ENCODE peak calls at places on chromosomes 12 and 14, in four cellular contexts. W, J, P and X are unnamed samples.

GRCh38 chr14:71403673-71404072 is 496.4 kb downstream of the PCNX1 start:
- DNase-seq in W (peak; percentile 2), J (no peak), P (peak; percentile 19), X (no peak)

GRCh38 chr12:107779077-107779840 is 4.8 kb downstream of the ASCL4 start:
- DNase-seq in W (no peak), J (no peak), P (no peak), X (no peak)

GRCh38 chr12:26453246-26453645 is 257.9 kb downstream of the SSPN start:
- DNase-seq in W (no peak), J (no peak), P (no peak), X (no peak)

GRCh38 chr12:115411121-115411520 is 727.1 kb upstream of the TBX3 start:
- DNase-seq in W (no peak), J (no peak), P (no peak), X (no peak)

GRCh38 chr12:96047621-96048211 is 12.3 kb upstream of the LTA4H start:
- DNase-seq in W (peak; percentile 93), J (peak; percentile 69), P (no peak), X (no peak)

GRCh38 chr14:21133896-21134295 is 22.0 kb downstream of the OR5AU1 start:
- DNase-seq in W (no peak), J (no peak), P (no peak), X (no peak)

GRCh38 chr12:69278814-69279782 is 39.7 kb downstream of the CPSF6 start:
- DNase-seq in W (no peak), J (no peak), P (no peak), X (no peak)

GRCh38 chr14:93132472-93133065 is 16.8 kb upstream of the ITPK1 start:
- DNase-seq in W (no peak), J (no peak), P (peak; percentile 54), X (no peak)

GRCh38 chr12:49369723-49370145 is 2.5 kb downstream of the SPATS2 start:
- DNase-seq in W (no peak), J (no peak), P (no peak), X (no peak)

GRCh38 chr12:27870939-27871338 is 90.9 kb upstream of the MANSC4 start:
- DNase-seq in W (no peak), J (no peak), P (peak; percentile 70), X (no peak)

GRCh38 chr12:64760808-64761573 is 1.8 kb upstream of the GNS start:
- DNase-seq in W (no peak), J (no peak), P (no peak), X (no peak)

GRCh38 chr12:48865141-48865440 is 579 bp downstream of the RND1 start:
- DNase-seq in W (no peak), J (no peak), P (no peak), X (no peak)

GRCh38 chr12:101436146-101436545 is 28.6 kb upstream of the ARL1 start:
- DNase-seq in W (no peak), J (no peak), P (no peak), X (no peak)

GRCh38 chr14:74402264-74403251 is 23.5 kb downstream of the SYNDIG1L start:
- DNase-seq in W (no peak), J (no peak), P (no peak), X (no peak)

GRCh38 chr12:52946797-52947547 is 1.9 kb upstream of the KRT18 start:
- DNase-seq in W (no peak), J (no peak), P (no peak), X (no peak)

GRCh38 chr12:51823875-51824565 is 24.5 kb downstream of the FIGNL2 start:
- DNase-seq in W (peak; percentile 59), J (no peak), P (peak; percentile 37), X (no peak)

GRCh38 chr12:130972589-130972950 is 18.9 kb downstream of the ADGRD1 start:
- DNase-seq in W (no peak), J (no peak), P (no peak), X (peak; percentile 42)

GRCh38 chr12:10940389-10940788 is 1.3 kb upstream of the TAS2R14 start:
- DNase-seq in W (no peak), J (no peak), P (peak; percentile 92), X (no peak)

GRCh38 chr12:102216086-102216691 is 18.6 kb upstream of the PMCH start:
- DNase-seq in W (peak; percentile 35), J (no peak), P (peak; percentile 57), X (no peak)

GRCh38 chr12:131863711-131864396 is 30.6 kb upstream of the ULK1 start:
- DNase-seq in W (no peak), J (no peak), P (no peak), X (no peak)

GRCh38 chr14:21997300-21997699 is 323.7 kb upstream of the OR4E1 start:
- DNase-seq in W (peak; percentile 31), J (no peak), P (peak; percentile 20), X (no peak)

DNA sequence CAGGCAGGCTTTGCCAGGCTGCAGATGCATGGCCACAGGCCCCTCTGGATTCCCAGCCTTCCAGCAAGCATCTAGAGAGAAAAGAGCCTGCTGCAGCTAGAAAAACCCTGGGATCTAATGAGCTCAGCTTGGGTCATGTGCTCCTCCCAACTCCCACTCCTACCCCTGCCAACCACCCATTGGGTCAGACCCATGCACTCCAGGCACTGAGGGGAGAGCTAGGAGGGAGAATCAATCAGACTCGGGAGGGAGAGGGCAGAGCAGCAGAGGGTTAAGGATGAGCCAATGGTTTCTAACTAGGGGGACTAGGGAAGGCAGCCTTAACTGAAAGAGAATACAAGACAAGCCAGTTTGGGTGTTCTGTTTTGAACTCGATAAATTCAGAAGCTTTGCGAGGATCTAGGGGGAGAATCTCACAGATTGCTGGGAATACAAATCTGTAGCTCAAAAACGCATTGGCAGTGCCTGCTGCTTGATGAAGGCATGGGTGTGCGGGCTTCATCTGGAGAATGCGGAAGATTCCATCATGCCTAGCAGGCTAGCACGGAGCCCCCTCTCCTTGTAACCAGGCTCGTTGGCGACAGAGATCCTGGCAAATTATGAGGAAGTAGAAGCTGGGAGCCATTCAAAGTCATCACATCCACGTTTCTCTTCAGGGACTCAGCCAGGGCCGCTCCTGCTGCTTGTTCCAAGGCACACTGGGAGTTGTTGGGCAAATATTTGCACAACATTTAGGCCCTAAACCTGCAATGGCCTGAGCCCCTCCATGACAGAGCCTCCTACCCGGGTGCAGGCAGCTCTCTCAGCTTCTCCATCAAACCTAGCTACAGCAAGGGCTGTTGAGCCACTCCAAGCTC is 56.4 kb downstream of the VCPKMT start:
- DNase-seq in W (no peak), J (no peak), P (no peak), X (no peak)
- H3K27ac ChIP-seq in W (peak overlapping the region; percentile 77), J (peak overlapping the region; percentile 69), P (peak overlapping the region; percentile 91), X (peak overlapping the region; percentile 56)

DNA sequence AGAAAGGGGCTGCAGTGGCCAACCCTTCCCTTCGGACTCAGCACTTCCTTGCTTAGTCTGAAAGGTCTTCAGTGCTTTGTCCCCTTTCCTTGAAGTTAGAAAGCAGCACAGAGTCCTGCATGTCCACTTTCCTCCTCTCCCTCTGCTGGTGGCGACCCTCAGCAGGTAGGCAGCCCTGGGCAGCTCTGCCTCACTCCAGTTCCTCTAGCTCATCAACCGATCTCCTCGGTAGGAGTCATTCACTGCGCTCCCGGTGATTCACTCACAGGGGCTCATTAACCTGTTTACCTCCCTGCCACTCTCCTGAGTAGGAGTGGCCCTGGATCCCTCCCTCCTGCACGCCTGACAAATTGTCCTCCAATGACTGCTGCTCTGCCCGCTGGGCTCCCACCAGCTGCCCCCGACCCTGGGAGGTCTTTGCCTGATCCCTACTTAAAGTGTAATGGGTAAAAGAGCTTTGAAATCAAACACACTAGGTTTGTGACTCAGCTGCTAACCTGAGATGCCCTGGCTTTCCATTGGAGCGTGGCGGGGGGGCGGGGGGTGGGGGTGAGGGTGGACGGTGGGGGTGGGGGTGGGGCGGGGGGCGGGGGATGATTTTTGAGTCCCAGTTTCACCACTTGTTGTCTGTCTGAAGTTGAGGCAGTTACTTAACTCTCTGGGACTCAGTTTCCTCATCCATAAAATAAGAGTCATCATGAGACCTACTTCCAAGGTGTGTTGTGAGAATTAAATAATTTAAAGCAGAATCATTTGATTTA is 4.2 kb downstream of the SCNN1A start:
- DNase-seq in W (peak; percentile 95), J (peak; percentile 79), P (peak; percentile 42), X (no peak)
- TF ChIP-seq CTCF in W (no peak), J (no peak), P (peak; percentile 62), X (no peak)

GRCh38 chr12:65885716-65886115 is 61.4 kb downstream of the HMGA2 start:
- DNase-seq in W (no peak), J (no peak), P (no peak), X (no peak)
- H3K27ac ChIP-seq in W (peak overlapping the region; percentile 81), J (no peak overlapping the region), P (peak overlapping the region; percentile 55), X (no peak overlapping the region)

GRCh38 chr14:96502621-96503251 is 554 bp downstream of the PAPOLA start:
- DNase-seq in W (no peak), J (peak; percentile 59), P (peak; percentile 29), X (peak; percentile 62)

GRCh38 chr14:96497586-96497985 is 4.6 kb upstream of the PAPOLA start:
- DNase-seq in W (no peak), J (no peak), P (no peak), X (no peak)

GRCh38 chr14:96497087-96497486 is 5.1 kb upstream of the PAPOLA start:
- DNase-seq in W (no peak), J (no peak), P (no peak), X (no peak)

GRCh38 chr14:96501383-96501745 is 818 bp upstream of the PAPOLA start:
- DNase-seq in W (no peak), J (no peak), P (peak; percentile 0), X (no peak)

GRCh38 chr14:96501746-96502620 is at the start of gene PAPOLA:
- DNase-seq in W (peak; percentile 91), J (peak; percentile 95), P (peak; percentile 91), X (peak; percentile 93)
- TF ChIP-seq CTCF in W (no peak), J (no peak), P (peak; percentile 27), X (peak; percentile 50)